ENCODE peak calls at places on chromosomes 3 and 15, in four cellular contexts. K is progenitor cell of endocrine pancreas, J is WTC11, H is fibroblast of the aortic adventitia. G is an unnamed sample.

GRCh38 chr3:184584001-184584891 is 22.7 kb downstream of the EPHB3 start:
- DNase-seq in K (no peak), J (peak), H (no peak), G (peak)

GRCh38 chr3:139388961-139389551 is 391 bp downstream of the COPB2 start:
- DNase-seq in K (no peak), J (no peak), H (no peak), G (no peak)

GRCh38 chr15:92801774-92802464 is 98.2 kb upstream of the CHD2 start:
- DNase-seq in K (no peak), J (no peak), H (peak), G (no peak)

GRCh38 chr15:63504247-63504978 is at the start of gene USP3:
- DNase-seq in K (peak), J (peak), H (peak), G (peak)

GRCh38 chr3:80192871-80193270 is 425.1 kb upstream of the ROBO1 start:
- DNase-seq in K (no peak), J (no peak), H (no peak), G (no peak)

GRCh38 chr3:184778426-184779332 is 33.3 kb upstream of the VPS8 start:
- DNase-seq in K (no peak), J (no peak), H (no peak), G (no peak)

GRCh38 chr3:151445283-151446001 is 15.4 kb downstream of the IGSF10 start:
- DNase-seq in K (no peak), J (no peak), H (peak), G (no peak)

GRCh38 chr15:67943961-67944674 is 104.3 kb upstream of the RNU6-1 start:
- DNase-seq in K (no peak), J (no peak), H (peak), G (no peak)

GRCh38 chr15:87752250-87752951 is 504.1 kb downstream of the NTRK3 start:
- DNase-seq in K (no peak), J (no peak), H (peak), G (no peak)

DNA sequence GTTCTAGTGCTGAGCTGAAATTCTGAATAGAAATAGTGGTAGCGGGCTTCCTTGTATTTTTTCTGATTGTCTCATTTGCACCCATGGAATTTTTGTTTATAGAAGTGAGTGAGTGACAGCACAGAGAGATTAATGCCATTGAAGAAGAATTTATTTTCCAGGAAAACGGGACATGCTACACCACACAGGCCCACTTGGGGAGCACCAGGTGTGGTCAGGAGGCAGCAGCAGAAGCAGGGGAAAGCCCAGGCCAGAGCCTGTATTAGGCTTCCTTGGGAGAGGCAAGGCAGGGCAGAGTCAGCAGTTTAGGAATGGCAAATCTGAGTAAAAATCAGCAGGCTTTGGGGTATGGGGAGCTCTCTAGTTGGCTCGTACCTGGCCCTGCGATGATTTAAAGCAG is 88.4 kb upstream of the ATP11B start:
- DNase-seq in K (no peak), J (peak), H (no peak), G (no peak)
- TF ChIP-seq CTCF in K (peak), J (no peak), H (no peak), G (no peak)

GRCh38 chr3:116863842-116864626 is 154.5 kb downstream of the TUSC7 start:
- DNase-seq in K (no peak), J (peak), H (peak), G (peak)
- TF ChIP-seq CTCF in K (peak), J (no peak), H (peak), G (no peak)

GRCh38 chr15:78508272-78508671 is 895 bp downstream of the HYKK start:
- DNase-seq in K (no peak), J (no peak), H (no peak), G (no peak)

GRCh38 chr15:78509726-78510312 is 2.4 kb downstream of the HYKK start:
- DNase-seq in K (no peak), J (no peak), H (no peak), G (no peak)

GRCh38 chr15:78502641-78503040 is 4.7 kb upstream of the HYKK start:
- DNase-seq in K (no peak), J (no peak), H (no peak), G (no peak)

GRCh38 chr15:78507831-78508160 is 419 bp downstream of the HYKK start:
- DNase-seq in K (no peak), J (no peak), H (no peak), G (no peak)

DNA sequence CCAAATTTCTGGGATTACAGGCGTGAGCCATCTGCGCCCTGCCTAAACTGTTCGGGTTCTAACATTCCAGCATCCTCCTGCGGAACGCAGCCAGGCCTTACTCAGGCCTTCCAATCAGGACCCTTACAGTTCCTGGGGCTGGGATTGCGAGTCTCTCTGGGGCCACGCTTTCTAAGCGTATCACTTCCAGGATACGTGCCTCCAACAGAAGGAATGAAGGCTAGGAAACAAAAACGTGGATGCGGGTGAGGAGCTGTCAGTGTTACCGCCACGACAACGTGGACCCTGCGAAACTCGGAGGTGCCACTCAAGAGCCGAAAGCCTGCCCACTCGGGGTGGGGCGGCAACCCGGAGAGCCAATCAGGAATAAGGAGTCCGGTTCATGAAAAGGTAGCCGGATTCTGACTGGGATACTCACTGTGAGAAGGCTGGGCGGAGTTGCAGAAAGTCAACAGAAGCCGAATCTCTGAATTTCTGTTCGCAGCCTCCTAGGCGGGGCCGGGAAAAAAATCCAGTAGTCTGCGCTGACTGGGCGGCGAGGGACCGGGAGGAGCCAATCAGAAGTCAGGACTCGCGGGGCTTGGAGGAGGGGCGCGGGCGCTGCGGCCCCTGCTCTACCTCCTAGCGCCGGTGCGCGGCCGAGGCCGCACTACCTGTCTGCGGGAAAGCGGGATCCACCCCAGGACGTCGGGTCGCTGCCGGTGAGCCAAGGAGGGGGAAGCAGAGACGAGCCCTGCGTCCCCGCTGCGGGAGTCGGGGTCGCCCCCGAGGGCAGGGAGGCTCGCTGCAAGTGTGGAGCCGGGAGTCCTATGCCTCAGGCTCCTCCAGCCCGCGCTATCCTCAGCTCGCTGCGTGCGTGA is at the start of gene HYKK:
- DNase-seq in K (peak), J (peak), H (peak), G (peak)
- TF ChIP-seq CTCF in K (peak), J (no peak), H (peak), G (no peak)

DNA sequence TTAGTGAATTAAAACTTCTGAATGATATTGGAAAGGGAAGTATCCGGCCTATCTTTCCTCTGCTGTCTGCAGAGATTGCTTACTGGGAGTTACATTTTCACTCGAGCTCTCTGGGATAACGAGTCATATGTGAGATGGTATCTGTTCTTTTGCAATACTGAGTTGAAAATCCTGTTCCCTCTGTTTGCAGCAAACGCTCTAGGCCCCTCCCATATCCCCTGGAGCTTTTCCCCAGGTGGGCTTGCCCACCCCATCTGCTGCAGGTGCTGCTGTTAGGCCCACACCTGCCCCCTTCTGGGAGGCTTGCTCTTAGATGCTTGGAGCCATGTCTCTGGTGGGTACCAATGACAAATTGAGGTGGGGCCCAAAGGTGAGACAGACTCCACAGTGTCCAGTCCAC is 42.7 kb upstream of the MTMR10 start:
- DNase-seq in K (no peak), J (no peak), H (peak), G (no peak)
- TF ChIP-seq CTCF in K (no peak), J (no peak), H (no peak), G (no peak)

GRCh38 chr3:39065197-39065596 is 13.4 kb downstream of the WDR48 start:
- DNase-seq in K (no peak), J (peak), H (peak), G (peak)
- TF ChIP-seq CTCF in K (peak), J (peak), H (peak), G (no peak)

GRCh38 chr3:20038679-20039078 is 1.6 kb upstream of the KAT2B start:
- DNase-seq in K (no peak), J (no peak), H (no peak), G (no peak)
- TF ChIP-seq CTCF in K (no peak), J (no peak), H (no peak), G (no peak)

DNA sequence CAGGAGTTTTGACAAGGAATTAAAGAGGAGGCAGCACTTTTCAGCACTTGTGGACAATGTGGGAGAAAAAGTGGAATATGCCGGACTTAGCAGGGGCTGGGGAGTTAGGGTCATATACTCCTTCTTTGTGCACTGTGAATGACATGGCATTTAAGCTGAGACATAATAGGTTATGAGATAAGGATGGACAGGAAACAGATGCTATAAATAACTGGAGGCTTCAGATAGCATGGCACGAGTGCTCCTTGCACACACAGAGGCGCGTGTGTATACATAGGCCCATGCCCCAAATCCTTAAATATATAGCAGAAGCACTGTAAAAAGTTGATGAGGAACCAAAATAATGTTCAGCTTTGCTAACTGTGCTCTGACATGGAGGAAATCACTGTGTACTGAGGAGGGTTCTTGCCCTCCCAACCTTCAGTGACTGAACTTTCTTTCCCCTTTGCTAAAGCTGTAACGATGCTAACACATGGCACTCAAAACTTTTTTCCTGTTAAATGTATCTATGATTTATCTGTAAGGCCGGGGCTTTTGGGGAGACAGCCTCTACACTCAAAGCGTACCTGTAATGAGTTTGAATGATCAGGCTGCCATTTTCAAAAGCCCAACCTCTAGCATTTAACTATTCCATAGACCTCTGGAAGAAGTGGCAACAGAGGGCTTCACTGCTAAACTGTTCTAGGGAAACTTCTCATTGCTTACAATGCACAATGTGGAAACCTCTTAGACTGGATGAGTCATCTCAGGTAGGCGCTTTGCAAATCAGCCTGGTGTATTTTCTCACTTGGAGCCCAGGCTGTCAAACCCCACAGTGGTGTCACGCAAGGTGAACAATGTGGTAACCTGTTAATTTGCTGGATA is 784.6 kb downstream of the NR2F2 start:
- DNase-seq in K (no peak), J (no peak), H (no peak), G (no peak)
- TF ChIP-seq CTCF in K (no peak), J (no peak), H (no peak), G (no peak)

DNA sequence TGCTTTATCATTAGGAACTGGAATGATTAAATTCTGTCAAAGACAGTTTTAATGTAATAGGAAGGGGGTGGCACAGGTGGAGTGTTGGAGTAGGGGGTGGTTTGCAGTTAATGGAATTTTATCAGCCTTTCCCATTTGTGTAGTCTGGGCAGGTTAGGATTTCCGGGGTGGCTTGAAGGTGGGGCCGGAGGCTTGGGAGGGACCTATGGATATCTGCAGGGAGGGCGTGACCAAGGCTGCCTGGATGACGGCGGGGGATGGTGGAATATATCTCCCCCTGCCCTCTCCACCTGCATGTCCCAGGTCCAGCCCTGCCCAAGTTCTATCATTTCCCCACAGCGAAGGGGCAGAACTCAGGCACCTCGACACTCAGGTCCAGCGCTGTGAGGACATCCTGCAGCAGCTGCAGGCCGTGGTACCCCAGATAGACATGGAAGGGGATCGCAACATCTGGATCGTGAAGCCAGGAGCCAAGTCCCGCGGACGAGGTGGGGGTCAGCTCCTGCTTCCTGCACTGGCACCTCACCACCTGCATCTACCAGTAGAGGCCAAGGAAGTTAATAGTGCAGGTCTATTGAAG is 15.5 kb downstream of the TTLL3 start:
- DNase-seq in K (no peak), J (no peak), H (no peak), G (no peak)
- TF ChIP-seq CTCF in K (no peak), J (no peak), H (no peak), G (no peak)